ENCODE peak calls at places on chromosomes 6 and 20, in nine cellular contexts. A is GM23248; D is adrenal gland; J is astrocyte; E is heart left ventricle; V is uterus; F is CD8-positive, alpha-beta T cell; P is pancreas; Y is prostate gland. K is an unnamed sample.

GRCh38 chr6:11442495-11442894 is 95.1 kb upstream of the TMEM170B start:
- DNase-seq in A (no peak), D (no peak), J (no peak), E (no peak), V (no peak), F (no peak), P (no peak), Y (no peak), K (no peak)

GRCh38 chr6:160121558-160121957 is at the start of gene SLC22A1:
- DNase-seq in A (no peak), D (no peak), J (no peak), E (no peak), V (no peak), F (no peak), P (no peak), Y (no peak), K (no peak)

GRCh38 chr6:44036196-44036595 is 91.1 kb downstream of the MRPL14 start:
- DNase-seq in A (peak; percentile 57), D (no peak), J (no peak), E (no peak), V (no peak), F (no peak), P (peak; percentile 25), Y (no peak), K (no peak)

GRCh38 chr6:45718901-45719300 is 296.8 kb downstream of the CLIC5 start:
- DNase-seq in A (peak; percentile 74), D (no peak), J (peak; percentile 64), E (no peak), V (no peak), F (no peak), P (no peak), Y (no peak), K (peak; percentile 44)

GRCh38 chr6:42392871-42393270 is 58.9 kb downstream of the TRERF1 start:
- DNase-seq in A (no peak), D (no peak), J (no peak), E (no peak), V (no peak), F (no peak), P (no peak), Y (no peak), K (no peak)

GRCh38 chr6:15036690-15037245 is 209.1 kb upstream of the JARID2 start:
- DNase-seq in A (no peak), D (peak; percentile 19), J (no peak), E (peak; percentile 91), V (no peak), F (no peak), P (peak; percentile 73), Y (no peak), K (no peak)

GRCh38 chr6:73665686-73666319 is 12.0 kb upstream of the SLC17A5 start:
- DNase-seq in A (peak; percentile 20), D (no peak), J (no peak), E (no peak), V (no peak), F (no peak), P (no peak), Y (no peak), K (peak; percentile 53)

GRCh38 chr6:1053587-1053986 is 258.3 kb upstream of the FOXQ1 start:
- DNase-seq in A (no peak), D (no peak), J (no peak), E (no peak), V (no peak), F (no peak), P (no peak), Y (no peak), K (no peak)

GRCh38 chr6:43737272-43738081 is 32.5 kb upstream of the VEGFA start:
- DNase-seq in A (no peak), D (no peak), J (no peak), E (peak; percentile 76), V (peak; percentile 11), F (no peak), P (no peak), Y (no peak), K (peak; percentile 76)

GRCh38 chr6:148193063-148193680 is 149.5 kb upstream of the SASH1 start:
- DNase-seq in A (peak; percentile 59), D (no peak), J (peak; percentile 78), E (no peak), V (no peak), F (no peak), P (no peak), Y (peak; percentile 7), K (peak; percentile 93)

GRCh38 chr6:53411451-53411850 is 62.7 kb upstream of the ELOVL5 start:
- DNase-seq in A (peak; percentile 14), D (no peak), J (peak; percentile 82), E (no peak), V (no peak), F (no peak), P (no peak), Y (no peak), K (no peak)

GRCh38 chr6:152313542-152314482 is 323.4 kb downstream of the SYNE1 start:
- DNase-seq in A (peak; percentile 49), D (no peak), J (peak; percentile 73), E (no peak), V (no peak), F (no peak), P (no peak), Y (no peak), K (peak; percentile 28)

GRCh38 chr6:10640402-10640801 is 54.0 kb downstream of the C6orf52 start:
- DNase-seq in A (no peak), D (no peak), J (no peak), E (no peak), V (no peak), F (no peak), P (no peak), Y (no peak), K (no peak)

GRCh38 chr6:99521557-99522286 is 6.5 kb upstream of the USP45 start:
- DNase-seq in A (peak; percentile 80), D (peak; percentile 54), J (peak; percentile 43), E (peak; percentile 40), V (peak; percentile 38), F (no peak), P (no peak), Y (no peak), K (peak; percentile 19)

GRCh38 chr6:141269684-141270083 is 863.0 kb upstream of the GJE1 start:
- DNase-seq in A (no peak), D (no peak), J (no peak), E (no peak), V (no peak), F (no peak), P (no peak), Y (no peak), K (no peak)

GRCh38 chr20:51491393-51491792 is 51.1 kb downstream of the NFATC2 start:
- DNase-seq in A (no peak), D (no peak), J (no peak), E (no peak), V (no peak), F (no peak), P (no peak), Y (no peak), K (no peak)

GRCh38 chr20:51495921-51496545 is 46.5 kb downstream of the NFATC2 start:
- DNase-seq in A (peak; percentile 6), D (no peak), J (no peak), E (no peak), V (no peak), F (no peak), P (no peak), Y (no peak), K (no peak)

GRCh38 chr20:51492167-51493092 is 50.1 kb downstream of the NFATC2 start:
- DNase-seq in A (peak; percentile 57), D (peak; percentile 94), J (peak; percentile 73), E (peak; percentile 84), V (peak; percentile 84), F (no peak), P (peak; percentile 76), Y (no peak), K (no peak)

GRCh38 chr20:51494241-51495110 is 48.0 kb downstream of the NFATC2 start:
- DNase-seq in A (no peak), D (no peak), J (no peak), E (no peak), V (peak; percentile 11), F (no peak), P (no peak), Y (no peak), K (no peak)

GRCh38 chr20:51493346-51493791 is 49.1 kb downstream of the NFATC2 start:
- DNase-seq in A (no peak), D (no peak), J (no peak), E (no peak), V (no peak), F (no peak), P (no peak), Y (no peak), K (no peak)
- H3K27me3 ChIP-seq in A (peaks cover 7% of the 10 kb centered on the region), D (no peaks in the 10 kb centered on the region), J (no peaks in the 10 kb centered on the region), E (no peaks in the 10 kb centered on the region), V (no peaks in the 10 kb centered on the region), F (no peaks in the 10 kb centered on the region), P (no peaks in the 10 kb centered on the region), Y (no peaks in the 10 kb centered on the region), K (peaks cover 82% of the 10 kb centered on the region)

GRCh38 chr20:51510169-51510568 is 32.4 kb downstream of the NFATC2 start:
- DNase-seq in A (no peak), D (no peak), J (no peak), E (no peak), V (no peak), F (no peak), P (no peak), Y (no peak), K (no peak)
- H3K4me1 ChIP-seq in A (no peaks in the 10 kb centered on the region), D (no peaks in the 10 kb centered on the region), J (peaks cover 11% of the 10 kb centered on the region), E (peaks cover 4% of the 10 kb centered on the region), V (no peaks in the 10 kb centered on the region), F (peaks cover 51% of the 10 kb centered on the region), P (no peaks in the 10 kb centered on the region), Y (no peaks in the 10 kb centered on the region), K (no peaks in the 10 kb centered on the region)

GRCh38 chr6:37251211-37251610 is 6.4 kb upstream of the TBC1D22B start:
- DNase-seq in A (peak; percentile 72), D (no peak), J (no peak), E (no peak), V (no peak), F (no peak), P (no peak), Y (no peak), K (peak; percentile 17)
- H3K27ac ChIP-seq in A (peak overlapping the region; percentile 48), D (no peak overlapping the region), J (peak overlapping the region; percentile 54), E (no peak overlapping the region), V (no peak overlapping the region), F (no peak overlapping the region), P (no peak overlapping the region), Y (no peak overlapping the region), K (no peak overlapping the region)

GRCh38 chr20:64100946-64101688 is 6.2 kb downstream of the NPBWR2 start:
- DNase-seq in A (no peak), D (no peak), J (no peak), E (peak; percentile 4), V (no peak), F (no peak), P (peak; percentile 30), Y (no peak), K (no peak)

GRCh38 chr20:64099880-64100565 is 7.3 kb downstream of the NPBWR2 start:
- DNase-seq in A (no peak), D (no peak), J (no peak), E (peak; percentile 3), V (no peak), F (no peak), P (no peak), Y (no peak), K (no peak)

GRCh38 chr20:64100566-64100888 is 6.8 kb downstream of the NPBWR2 start:
- DNase-seq in A (no peak), D (no peak), J (no peak), E (peak; percentile 5), V (no peak), F (no peak), P (no peak), Y (no peak), K (no peak)

GRCh38 chr20:64098471-64099013 is 8.8 kb downstream of the NPBWR2 start:
- DNase-seq in A (no peak), D (no peak), J (no peak), E (no peak), V (no peak), F (no peak), P (no peak), Y (no peak), K (no peak)

GRCh38 chr20:64099086-64099786 is 8.1 kb downstream of the NPBWR2 start:
- DNase-seq in A (no peak), D (no peak), J (no peak), E (no peak), V (no peak), F (no peak), P (no peak), Y (no peak), K (no peak)
- H3K27me3 ChIP-seq in A (peaks cover 35% of the 10 kb centered on the region), D (peaks cover 21% of the 10 kb centered on the region), J (peaks cover 24% of the 10 kb centered on the region), E (peaks cover 53% of the 10 kb centered on the region), V (peaks cover 4% of the 10 kb centered on the region), F (peaks cover 8% of the 10 kb centered on the region), P (no peaks in the 10 kb centered on the region), Y (peaks cover 2% of the 10 kb centered on the region), K (peaks cover 40% of the 10 kb centered on the region)